ENCODE peak calls at places on chromosomes 11 and 22, in five cellular contexts. L, D, R, N and I are unnamed samples.

GRCh38 chr11:61871158-61871597 is 20.2 kb downstream of the FADS3 start:
- DNase-seq in L (peak), D (peak), R (peak), N (peak), I (no peak)

GRCh38 chr22:21791635-21792625 is 56.3 kb upstream of the YPEL1 start:
- DNase-seq in L (no peak), D (no peak), R (no peak), N (no peak), I (no peak)

GRCh38 chr11:83427943-83428342 is 141.8 kb upstream of the CCDC90B start:
- DNase-seq in L (no peak), D (no peak), R (no peak), N (no peak), I (no peak)

GRCh38 chr11:298406-299065 is 790 bp downstream of the IFITM5 start:
- DNase-seq in L (peak), D (no peak), R (no peak), N (peak), I (no peak)

GRCh38 chr22:49900441-49901230 is 17.6 kb downstream of the ALG12 start:
- DNase-seq in L (no peak), D (no peak), R (no peak), N (no peak), I (no peak)

GRCh38 chr11:7415537-7415817 is 69.8 kb upstream of the OLFML1 start:
- DNase-seq in L (no peak), D (no peak), R (no peak), N (no peak), I (no peak)

GRCh38 chr11:73323464-73323863 is 15.4 kb downstream of the ARHGEF17 start:
- DNase-seq in L (peak), D (peak), R (no peak), N (peak), I (no peak)

GRCh38 chr11:84218318-84218717 is 932.2 kb upstream of the CCDC90B start:
- DNase-seq in L (no peak), D (no peak), R (no peak), N (no peak), I (no peak)

GRCh38 chr11:74739546-74740270 is 8.5 kb upstream of the CHRDL2 start:
- DNase-seq in L (peak), D (peak), R (peak), N (peak), I (peak)

GRCh38 chr11:62054081-62054480 is 69.7 kb upstream of the INCENP start:
- DNase-seq in L (no peak), D (no peak), R (no peak), N (no peak), I (no peak)

GRCh38 chr22:32327066-32327465 is 30.6 kb upstream of the RFPL3 start:
- DNase-seq in L (no peak), D (peak), R (no peak), N (no peak), I (no peak)

GRCh38 chr11:69831985-69832384 is 12.8 kb upstream of the FGF3 start:
- DNase-seq in L (no peak), D (peak), R (no peak), N (no peak), I (no peak)

GRCh38 chr11:44747339-44747738 is 20.6 kb downstream of the TSPAN18 start:
- DNase-seq in L (no peak), D (no peak), R (no peak), N (no peak), I (no peak)

GRCh38 chr22:30285176-30285845 is 4.0 kb downstream of the CASTOR1 start:
- DNase-seq in L (no peak), D (no peak), R (no peak), N (no peak), I (no peak)

GRCh38 chr11:134207538-134208239 is 16.1 kb downstream of the NCAPD3 start:
- DNase-seq in L (no peak), D (peak), R (no peak), N (peak), I (no peak)

GRCh38 chr22:24390576-24390975 is 36.8 kb upstream of the ADORA2A start:
- DNase-seq in L (peak), D (no peak), R (no peak), N (no peak), I (no peak)

GRCh38 chr11:63767415-63768231 is 952 bp downstream of the ZFTA start:
- DNase-seq in L (peak), D (peak), R (peak), N (peak), I (no peak)

GRCh38 chr11:82546556-82547162 is 187.0 kb downstream of the FAM181B start:
- DNase-seq in L (no peak), D (no peak), R (no peak), N (no peak), I (no peak)

GRCh38 chr22:46748206-46748947 is 10.3 kb upstream of the CERK start:
- DNase-seq in L (no peak), D (peak), R (no peak), N (no peak), I (no peak)
- H3K27ac ChIP-seq in L (no peak), D (no peak), R (no peak), N (peak), I (no peak)

GRCh38 chr22:46587067-46587471 is 33.1 kb upstream of the GRAMD4 start:
- DNase-seq in L (no peak), D (no peak), R (no peak), N (peak), I (no peak)

GRCh38 chr22:46589141-46589748 is 30.9 kb upstream of the GRAMD4 start:
- DNase-seq in L (no peak), D (no peak), R (no peak), N (no peak), I (no peak)

GRCh38 chr22:46588279-46589140 is 31.7 kb upstream of the GRAMD4 start:
- DNase-seq in L (no peak), D (no peak), R (no peak), N (no peak), I (no peak)

GRCh38 chr22:46586531-46587011 is 33.6 kb upstream of the GRAMD4 start:
- DNase-seq in L (no peak), D (no peak), R (no peak), N (peak), I (no peak)

DNA sequence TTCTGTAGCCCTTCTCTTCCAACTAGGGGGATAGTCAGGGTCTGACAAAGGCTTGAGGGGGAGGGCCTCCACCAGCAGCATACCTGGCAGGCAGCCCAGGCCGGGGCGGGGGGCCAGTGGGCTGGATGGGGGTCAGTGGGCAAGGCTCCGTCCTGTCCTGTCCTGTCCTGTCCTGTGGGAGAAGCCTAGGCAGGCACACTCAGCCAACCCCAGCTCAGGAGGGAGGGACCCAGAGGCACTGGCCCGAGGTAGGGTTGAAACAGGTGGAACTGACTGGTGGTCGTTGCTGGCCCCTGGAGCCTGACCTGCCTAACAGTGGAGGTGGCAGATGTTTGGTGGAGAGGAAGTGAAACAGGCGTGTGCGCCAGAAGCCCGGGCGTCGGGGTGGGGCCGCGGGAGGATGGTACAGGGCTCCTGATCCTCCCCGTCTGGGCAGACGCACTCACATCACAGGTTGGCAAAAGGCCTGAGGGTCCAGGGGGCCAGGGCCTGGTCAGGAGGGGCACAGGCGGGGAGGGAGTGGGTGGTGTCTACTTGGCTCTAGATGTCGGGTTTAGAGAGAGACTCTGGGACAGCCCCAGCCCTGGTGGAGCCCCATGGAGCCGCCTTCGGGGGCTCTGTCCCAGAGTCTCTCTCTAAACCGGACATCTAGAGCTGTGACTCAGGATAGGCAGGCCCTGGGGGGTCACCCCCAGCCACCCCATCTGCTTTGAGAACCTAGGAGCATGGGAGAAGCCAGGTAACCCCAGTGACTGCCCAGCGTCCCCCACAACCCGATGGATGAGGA is 32.5 kb upstream of the GRAMD4 start:
- DNase-seq in L (no peak), D (no peak), R (no peak), N (peak), I (no peak)
- H3K27ac ChIP-seq in L (no peak), D (no peak), R (no peak), N (peak), I (no peak)

GRCh38 chr11:11709447-11710239 is 87.8 kb upstream of the GALNT18 start:
- DNase-seq in L (no peak), D (no peak), R (no peak), N (no peak), I (peak)

GRCh38 chr11:11706022-11706421 is 84.2 kb upstream of the GALNT18 start:
- DNase-seq in L (no peak), D (no peak), R (peak), N (no peak), I (peak)

GRCh38 chr11:11703885-11704284 is 82.1 kb upstream of the GALNT18 start:
- DNase-seq in L (no peak), D (no peak), R (no peak), N (no peak), I (no peak)

GRCh38 chr11:11708256-11708655 is 86.5 kb upstream of the GALNT18 start:
- DNase-seq in L (no peak), D (no peak), R (no peak), N (no peak), I (no peak)
- H3K27ac ChIP-seq in L (no peak), D (no peak), R (no peak), N (no peak), I (no peak)

GRCh38 chr11:18013790-18014507 is 1.1 kb upstream of the SERGEF start:
- DNase-seq in L (no peak), D (no peak), R (no peak), N (peak), I (no peak)
- H3K27ac ChIP-seq in L (peak), D (no peak), R (peak), N (peak), I (peak)

GRCh38 chr11:34536056-34536455 is 22.5 kb upstream of the ELF5 start:
- DNase-seq in L (no peak), D (no peak), R (no peak), N (no peak), I (no peak)
- H3K27ac ChIP-seq in L (no peak), D (no peak), R (no peak), N (no peak), I (no peak)

GRCh38 chr11:2899080-2899783 is 13.7 kb upstream of the CDKN1C start:
- DNase-seq in L (peak), D (no peak), R (no peak), N (no peak), I (no peak)
- H3K27ac ChIP-seq in L (peak), D (no peak), R (peak), N (peak), I (peak)

GRCh38 chr22:28143206-28143605 is 224.2 kb upstream of the PITPNB start:
- DNase-seq in L (no peak), D (no peak), R (no peak), N (no peak), I (no peak)

GRCh38 chr22:28141614-28142013 is 222.6 kb upstream of the PITPNB start:
- DNase-seq in L (no peak), D (no peak), R (no peak), N (no peak), I (no peak)

GRCh38 chr22:28143961-28144745 is 225.1 kb upstream of the PITPNB start:
- DNase-seq in L (no peak), D (no peak), R (no peak), N (no peak), I (no peak)

GRCh38 chr22:28139993-28140392 is 220.9 kb upstream of the PITPNB start:
- DNase-seq in L (no peak), D (peak), R (no peak), N (no peak), I (peak)

GRCh38 chr22:28142361-28142801 is 223.3 kb upstream of the PITPNB start:
- DNase-seq in L (no peak), D (peak), R (no peak), N (no peak), I (no peak)
- H3K27ac ChIP-seq in L (peak), D (peak), R (no peak), N (peak), I (peak)